ENCODE peak calls at places on chromosomes 12 and 14, in seven cellular contexts. G is AG10803; U is tibial nerve; A is GM18507; Y is heart left ventricle; J is activated CD4-positive, alpha-beta T cell treated with anti-CD3 and anti-CD28 coated beads, Interleukin-2, amount 10 ng/mL, durations not matched to agents 7 days and 5 days; X is RPMI7951. W is an unnamed sample.

GRCh38 chr14:51743588-51744000 is 91.9 kb downstream of the FRMD6 start:
- DNase-seq in Y (no peak), U (no peak), G (no peak), X (no peak), J (peak; percentile 31), A (no peak), W (no peak)

GRCh38 chr14:65192686-65193085 is 90.4 kb upstream of the MAX start:
- DNase-seq in X (no peak), G (no peak), U (no peak), J (no peak), Y (no peak), A (no peak), W (no peak)

GRCh38 chr14:34065690-34066391 is 115.0 kb upstream of the EGLN3 start:
- DNase-seq in Y (no peak), X (no peak), J (no peak), G (no peak), U (no peak), A (no peak), W (no peak)

GRCh38 chr12:25415004-25415403 is 138.1 kb downstream of the LMNTD1 start:
- DNase-seq in U (no peak), Y (no peak), G (no peak), A (no peak), X (no peak), J (no peak), W (no peak)

GRCh38 chr14:32078794-32079663 is 1.9 kb downstream of the ARHGAP5 start:
- DNase-seq in A (no peak), G (no peak), J (no peak), U (no peak), Y (no peak), X (peak; percentile 23), W (no peak)

GRCh38 chr14:68476965-68477455 is 315.9 kb downstream of the ZFP36L1 start:
- DNase-seq in J (no peak), A (no peak), U (no peak), X (peak; percentile 49), Y (no peak), G (no peak), W (no peak)

GRCh38 chr14:78403278-78403815 is 233.2 kb downstream of the NRXN3 start:
- DNase-seq in G (no peak), X (no peak), A (no peak), U (no peak), Y (no peak), J (no peak), W (no peak)

GRCh38 chr12:118981285-118982201 is at the start of gene SRRM4:
- DNase-seq in X (no peak), U (no peak), J (peak; percentile 6), A (no peak), G (no peak), Y (peak; percentile 6), W (no peak)

GRCh38 chr12:1797011-1797901 is 23.1 kb upstream of the LRTM2 start:
- DNase-seq in G (peak; percentile 26), A (no peak), Y (peak; percentile 65), X (no peak), U (peak; percentile 51), J (peak; percentile 60), W (peak; percentile 2)

GRCh38 chr12:17016116-17016864 is 410.3 kb upstream of the LMO3 start:
- DNase-seq in J (no peak), Y (no peak), A (no peak), U (no peak), G (no peak), X (no peak), W (no peak)

GRCh38 chr14:78737116-78737515 is 566.9 kb downstream of the NRXN3 start:
- DNase-seq in Y (no peak), A (no peak), X (no peak), U (no peak), G (no peak), J (no peak), W (no peak)

W was measured in Kasumi-1.